ENCODE peak calls at places on chromosomes 1 and 21, in four cellular contexts. One of them, this sample, is unnamed.

GRCh38 chr21:39461419-39461818 is 9.6 kb downstream of the SH3BGR start:
- DNase-seq in psoas muscle: no peak
- DNase-seq in fibroblast of mammary gland: no peak
- DNase-seq in neural progenitor cell: no peak
- DNase-seq in this sample: no peak

GRCh38 chr1:29811727-29812396 is 575.5 kb downstream of the PTPRU start:
- DNase-seq in psoas muscle: no peak
- DNase-seq in fibroblast of mammary gland: no peak
- DNase-seq in neural progenitor cell: no peak
- DNase-seq in this sample: no peak

GRCh38 chr1:2539312-2539907 is 9.3 kb upstream of the HES5 start:
- DNase-seq in neural progenitor cell: peak
- DNase-seq in psoas muscle: no peak
- DNase-seq in fibroblast of mammary gland: no peak
- DNase-seq in this sample: no peak

GRCh38 chr1:153533689-153534201 is 2.0 kb downstream of the S100A6 start:
- DNase-seq in fibroblast of mammary gland: peak
- DNase-seq in psoas muscle: peak
- DNase-seq in neural progenitor cell: no peak
- DNase-seq in this sample: peak

GRCh38 chr1:19078503-19078902 is 122.0 kb upstream of the IFFO2 start:
- DNase-seq in psoas muscle: no peak
- DNase-seq in neural progenitor cell: no peak
- DNase-seq in fibroblast of mammary gland: no peak
- DNase-seq in this sample: no peak

GRCh38 chr1:180261030-180261429 is 31.0 kb downstream of the LHX4 start:
- DNase-seq in neural progenitor cell: no peak
- DNase-seq in fibroblast of mammary gland: no peak
- DNase-seq in psoas muscle: no peak
- DNase-seq in this sample: no peak

GRCh38 chr1:180633092-180634045 is 1.5 kb downstream of the XPR1 start:
- DNase-seq in neural progenitor cell: no peak
- DNase-seq in fibroblast of mammary gland: peak
- DNase-seq in psoas muscle: no peak
- DNase-seq in this sample: no peak

GRCh38 chr1:209704584-209704983 is at the start of gene HSD11B1:
- DNase-seq in neural progenitor cell: no peak
- DNase-seq in psoas muscle: peak
- DNase-seq in fibroblast of mammary gland: peak
- DNase-seq in this sample: peak

GRCh38 chr1:113191579-113192076 is 118.6 kb downstream of the LRIG2 start:
- DNase-seq in fibroblast of mammary gland: peak
- DNase-seq in neural progenitor cell: no peak
- DNase-seq in psoas muscle: no peak
- DNase-seq in this sample: no peak

GRCh38 chr1:21293537-21294265 is 3.4 kb upstream of the ECE1 start:
- DNase-seq in neural progenitor cell: no peak
- DNase-seq in psoas muscle: no peak
- DNase-seq in fibroblast of mammary gland: no peak
- DNase-seq in this sample: no peak

GRCh38 chr21:41328660-41329300 is 12.2 kb downstream of the FAM3B start:
- DNase-seq in neural progenitor cell: no peak
- DNase-seq in psoas muscle: no peak
- DNase-seq in fibroblast of mammary gland: no peak
- DNase-seq in this sample: no peak

GRCh38 chr1:93033029-93033428 is 46.1 kb upstream of the MTF2 start:
- DNase-seq in psoas muscle: no peak
- DNase-seq in fibroblast of mammary gland: peak
- DNase-seq in neural progenitor cell: no peak
- DNase-seq in this sample: no peak

GRCh38 chr1:200368556-200368955 is 41.3 kb downstream of the ZNF281 start:
- DNase-seq in psoas muscle: no peak
- DNase-seq in fibroblast of mammary gland: no peak
- DNase-seq in neural progenitor cell: no peak
- DNase-seq in this sample: no peak

GRCh38 chr1:236099622-236100021 is 34.7 kb upstream of the NID1 start:
- DNase-seq in fibroblast of mammary gland: peak
- DNase-seq in neural progenitor cell: peak
- DNase-seq in psoas muscle: no peak
- DNase-seq in this sample: no peak

DNA sequence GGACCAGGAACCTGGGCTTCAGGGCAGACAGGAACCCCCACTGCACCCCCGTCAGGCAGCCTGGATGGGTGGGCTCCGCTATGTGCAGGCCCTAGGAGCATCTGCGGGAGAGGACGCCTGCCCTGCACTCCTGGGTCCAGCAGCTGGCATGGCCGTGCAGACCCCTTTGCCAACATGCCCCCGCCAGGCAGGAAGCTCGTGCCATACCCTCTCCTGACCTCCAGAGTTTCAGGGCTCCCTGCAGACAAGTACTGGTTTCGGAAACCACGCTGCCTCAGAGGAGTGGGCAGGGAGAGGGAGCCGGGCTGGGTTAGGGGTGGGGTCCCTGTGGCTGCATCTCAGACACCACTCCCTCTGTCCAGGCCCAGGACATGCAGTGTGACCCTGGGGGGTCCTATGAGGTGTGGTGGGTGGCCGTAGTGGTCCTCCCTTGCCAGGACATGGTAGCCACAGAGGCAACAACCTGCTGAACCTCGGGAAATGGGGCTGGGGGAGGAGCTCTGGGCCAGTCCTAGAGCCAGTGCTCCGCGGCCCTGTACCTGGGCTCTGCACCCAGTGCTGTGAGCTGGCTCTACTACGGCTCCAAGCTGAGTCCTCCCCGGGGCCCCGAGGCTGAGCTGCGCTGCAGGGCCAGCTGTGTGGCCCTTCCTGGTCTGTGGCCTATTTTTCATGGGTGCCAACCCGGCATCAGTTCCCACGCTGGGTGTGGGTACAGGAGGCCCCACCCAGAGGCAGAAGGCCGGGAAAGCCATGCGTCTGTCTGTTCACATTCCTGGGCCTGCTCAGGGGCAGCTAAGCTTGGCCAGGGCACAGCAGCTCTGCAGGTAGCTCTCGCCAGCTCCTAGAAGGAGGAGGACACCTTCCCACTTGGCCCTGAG is 1.4 kb downstream of the PLEKHN1 start:
- DNase-seq in psoas muscle: peak
- DNase-seq in fibroblast of mammary gland: no peak
- DNase-seq in neural progenitor cell: no peak
- DNase-seq in this sample: peak
- H3K4me3 ChIP-seq in psoas muscle: no peak
- H3K4me3 ChIP-seq in fibroblast of mammary gland: no peak
- H3K4me3 ChIP-seq in neural progenitor cell: no peak
- H3K4me3 ChIP-seq in this sample: no peak

DNA sequence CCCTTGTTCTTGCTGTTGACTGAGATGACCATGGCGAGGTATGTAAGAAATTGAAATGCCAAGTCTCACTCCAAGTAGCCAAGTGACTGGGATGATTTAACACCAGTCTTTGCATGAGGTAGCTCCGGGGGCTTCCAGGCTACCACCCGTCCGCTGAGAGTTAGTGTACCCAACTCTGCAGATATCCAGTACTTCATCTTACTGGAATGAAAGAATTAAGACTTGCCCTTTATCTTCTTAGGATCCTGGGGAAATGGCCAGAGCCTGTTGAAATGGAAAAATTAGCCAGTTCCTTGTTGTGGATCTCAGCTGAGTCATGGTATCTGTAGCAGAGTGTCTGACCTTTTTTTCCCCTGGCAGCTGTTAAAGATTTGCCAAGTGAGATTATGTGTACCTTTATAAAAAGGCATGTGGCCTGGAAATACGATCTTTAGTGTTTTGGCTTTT is 151.0 kb downstream of the MAST2 start:
- DNase-seq in neural progenitor cell: peak
- DNase-seq in psoas muscle: no peak
- DNase-seq in fibroblast of mammary gland: peak
- DNase-seq in this sample: peak
- H3K4me3 ChIP-seq in neural progenitor cell: no peak
- H3K4me3 ChIP-seq in psoas muscle: peak
- H3K4me3 ChIP-seq in fibroblast of mammary gland: no peak
- H3K4me3 ChIP-seq in this sample: peak

GRCh38 chr1:37925316-37925715 is 21.5 kb downstream of the INPP5B start:
- DNase-seq in neural progenitor cell: no peak
- DNase-seq in fibroblast of mammary gland: no peak
- DNase-seq in psoas muscle: no peak
- DNase-seq in this sample: no peak
- H3K4me3 ChIP-seq in neural progenitor cell: no peak
- H3K4me3 ChIP-seq in fibroblast of mammary gland: no peak
- H3K4me3 ChIP-seq in psoas muscle: no peak
- H3K4me3 ChIP-seq in this sample: no peak

GRCh38 chr1:203478231-203478630 is 2.6 kb downstream of the PRELP start:
- DNase-seq in fibroblast of mammary gland: no peak
- DNase-seq in psoas muscle: no peak
- DNase-seq in neural progenitor cell: no peak
- DNase-seq in this sample: no peak

GRCh38 chr1:203479646-203480045 is 4.0 kb downstream of the PRELP start:
- DNase-seq in neural progenitor cell: no peak
- DNase-seq in fibroblast of mammary gland: no peak
- DNase-seq in psoas muscle: no peak
- DNase-seq in this sample: no peak

GRCh38 chr1:203476223-203476622 is 617 bp downstream of the PRELP start:
- DNase-seq in fibroblast of mammary gland: no peak
- DNase-seq in neural progenitor cell: no peak
- DNase-seq in psoas muscle: no peak
- DNase-seq in this sample: no peak

GRCh38 chr1:203478986-203479385 is 3.4 kb downstream of the PRELP start:
- DNase-seq in neural progenitor cell: peak
- DNase-seq in fibroblast of mammary gland: no peak
- DNase-seq in psoas muscle: no peak
- DNase-seq in this sample: no peak

GRCh38 chr1:203477748-203478147 is 2.1 kb downstream of the PRELP start:
- DNase-seq in psoas muscle: no peak
- DNase-seq in fibroblast of mammary gland: no peak
- DNase-seq in neural progenitor cell: no peak
- DNase-seq in this sample: no peak
- H3K4me3 ChIP-seq in psoas muscle: peak
- H3K4me3 ChIP-seq in fibroblast of mammary gland: no peak
- H3K4me3 ChIP-seq in neural progenitor cell: no peak
- H3K4me3 ChIP-seq in this sample: no peak

DNA sequence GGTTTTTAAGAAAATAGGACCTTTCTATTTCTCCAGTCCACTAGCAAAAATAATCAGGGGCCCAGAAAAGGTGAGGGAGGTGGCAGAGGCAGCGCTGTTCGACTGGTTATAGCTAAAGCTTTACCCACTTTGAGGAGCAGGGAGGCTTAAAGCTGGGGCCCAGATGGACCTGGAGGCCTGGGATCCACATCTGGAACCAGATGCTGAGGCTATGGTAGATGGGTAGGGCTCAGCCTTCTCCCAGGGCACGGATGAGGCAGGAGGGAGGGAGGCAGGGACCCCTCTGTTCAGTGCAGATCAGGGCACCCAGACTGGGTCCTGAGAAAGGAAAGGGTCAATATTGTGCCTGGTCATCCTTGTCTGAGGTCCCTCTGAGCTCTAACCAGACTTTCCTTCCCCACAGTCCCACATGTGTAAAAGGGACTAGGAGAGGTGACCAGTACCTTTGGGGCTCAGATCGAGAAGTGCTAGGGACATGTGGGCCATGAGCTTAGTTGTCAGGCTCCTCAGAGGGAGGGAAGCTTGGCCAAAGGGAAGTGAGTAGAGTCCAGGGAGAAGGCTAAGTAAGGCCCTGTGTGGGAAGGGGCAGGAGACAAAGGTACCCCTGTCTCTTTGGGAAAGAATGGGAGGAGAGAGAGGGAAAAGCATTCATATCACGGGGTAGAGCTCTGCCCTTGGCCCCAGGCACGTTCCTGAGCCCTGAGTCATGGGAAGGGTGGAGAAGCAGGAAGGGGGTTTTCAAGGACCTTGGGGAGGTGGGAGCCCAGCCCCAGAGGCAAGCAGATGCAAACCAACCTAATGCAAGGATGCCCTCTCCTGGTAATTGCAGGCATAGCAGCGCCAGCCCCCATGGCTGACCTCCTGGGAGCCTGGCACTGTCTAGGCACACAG is 15.4 kb downstream of the LMNA start:
- DNase-seq in psoas muscle: peak
- DNase-seq in fibroblast of mammary gland: peak
- DNase-seq in neural progenitor cell: peak
- DNase-seq in this sample: peak
- H3K4me3 ChIP-seq in psoas muscle: peak
- H3K4me3 ChIP-seq in fibroblast of mammary gland: peak
- H3K4me3 ChIP-seq in neural progenitor cell: no peak
- H3K4me3 ChIP-seq in this sample: no peak

This sample was measured in gastrocnemius medialis.